ENCODE peak calls at places on chromosome 19, in ten cellular contexts. Y is left ventricle myocardium superior; Q is GM23248; Z is M059J; M is stimulated activated CD8-positive, alpha-beta memory T cell treated with anti-CD3 and anti-CD28 coated beads, Interleukin-7, amount 100 ng/mL, for 24 hours; B is colonic mucosa; X is COR-L47; S is Peyer's patch; A is neuronal stem cell; W is cardiac fibroblast. E is an unnamed sample.

GRCh38 chr19:45767881-45768643 is 990 bp downstream of the SIX5 start:
- DNase-seq in S (peak; percentile 72), Y (peak; percentile 86), X (peak; percentile 24), B (peak; percentile 67), A (peak; percentile 69), Q (peak; percentile 84), Z (peak; percentile 77), W (peak; percentile 76), M (no peak), E (no peak)

GRCh38 chr19:17048885-17049453 is 22.4 kb upstream of the CPAMD8 start:
- DNase-seq in X (no peak), M (no peak), W (no peak), Z (no peak), Q (no peak), S (no peak), Y (no peak), B (no peak), A (no peak), E (no peak)

GRCh38 chr19:11256189-11256588 is 6.1 kb downstream of the DOCK6 start:
- DNase-seq in A (no peak), S (no peak), B (no peak), W (peak; percentile 59), M (no peak), Z (no peak), Y (peak; percentile 74), Q (no peak), X (no peak), E (no peak)

GRCh38 chr19:12821761-12822160 is 12.6 kb downstream of the RTBDN start:
- DNase-seq in S (no peak), B (no peak), M (no peak), Q (peak; percentile 43), X (no peak), Z (peak; percentile 45), A (no peak), W (no peak), Y (no peak), E (no peak)

GRCh38 chr19:51461723-51462161 is 3.5 kb upstream of the SIGLEC8 start:
- DNase-seq in M (no peak), S (peak; percentile 44), X (no peak), A (no peak), Q (no peak), Y (peak; percentile 33), Z (no peak), B (no peak), W (no peak), E (no peak)

GRCh38 chr19:8107301-8107903 is 42.0 kb downstream of the FBN3 start:
- DNase-seq in S (no peak), Q (no peak), Z (no peak), B (no peak), M (no peak), X (no peak), A (no peak), W (no peak), Y (no peak), E (no peak)

GRCh38 chr19:50817941-50818858 is 5.4 kb downstream of the KLK1 start:
- DNase-seq in W (peak; percentile 24), X (peak; percentile 33), Z (no peak), S (peak; percentile 90), A (peak; percentile 76), Y (peak; percentile 46), B (peak; percentile 93), Q (peak; percentile 52), M (peak; percentile 43), E (no peak)

GRCh38 chr19:48424694-48425219 is 21.0 kb upstream of the GRWD1 start:
- DNase-seq in X (no peak), S (no peak), Y (no peak), Q (peak; percentile 49), M (no peak), Z (peak; percentile 79), B (no peak), A (no peak), W (peak; percentile 75), E (no peak)

GRCh38 chr19:12665646-12666304 is 767 bp downstream of the MAN2B1 start:
- DNase-seq in S (no peak), Z (peak; percentile 24), Q (peak; percentile 40), M (no peak), Y (no peak), B (no peak), A (no peak), W (no peak), X (no peak), E (no peak)

E was measured in NCI-H526 treated with DMSO at 0.1 percent for 48 hours.